ENCODE peak calls at places on chromosomes 13 and 19, in ten cellular contexts. R is heart right ventricle, A is NB4, C is endodermal cell, H is cardiac fibroblast, E is neuronal stem cell, S is fibroblast of the aortic adventitia, N is GM23338, M is IMR-90, X is upper lobe of right lung. W is an unnamed sample.

GRCh38 chr13:96052655-96053002 is 572 bp downstream of the UGGT2 start:
- DNase-seq in N (peak), S (peak), X (no peak), A (peak), C (no peak), R (no peak), H (peak), M (peak), E (no peak), W (peak)

GRCh38 chr19:45421953-45422498 is 1.7 kb downstream of the ERCC1 start:
- DNase-seq in X (no peak), N (no peak), S (no peak), R (no peak), A (no peak), H (no peak), M (no peak), C (peak), E (no peak), W (no peak)

GRCh38 chr19:53991224-53992113 is at the start of gene CACNG6:
- DNase-seq in R (no peak), M (no peak), H (peak), X (no peak), S (peak), E (peak), N (peak), A (peak), C (peak), W (no peak)

GRCh38 chr19:46890423-46891170 is 29.8 kb downstream of the ARHGAP35 start:
- DNase-seq in M (peak), R (no peak), S (peak), X (no peak), C (no peak), N (no peak), H (peak), A (no peak), E (no peak), W (peak)

GRCh38 chr13:86946734-86947133 is 724.4 kb upstream of the SLITRK5 start:
- DNase-seq in R (no peak), H (no peak), E (no peak), C (no peak), N (peak), S (no peak), X (no peak), M (no peak), A (no peak), W (peak)

GRCh38 chr13:58960909-58961308 is 1202.8 kb downstream of the DIAPH3 start:
- DNase-seq in X (no peak), R (no peak), M (peak), S (peak), C (no peak), N (peak), H (peak), A (peak), E (no peak), W (peak)

GRCh38 chr13:102913924-102914628 is 68.2 kb downstream of the ERCC5 start:
- DNase-seq in R (no peak), X (no peak), C (no peak), E (no peak), A (no peak), H (peak), S (peak), M (peak), N (no peak), W (peak)

GRCh38 chr13:98504371-98504963 is 72.4 kb downstream of the STK24 start:
- DNase-seq in C (no peak), R (no peak), N (no peak), A (peak), M (no peak), X (peak), S (no peak), H (no peak), E (no peak), W (no peak)

GRCh38 chr13:112642061-112642460 is 47.8 kb upstream of the ATP11A start:
- DNase-seq in S (no peak), A (no peak), E (no peak), M (no peak), N (no peak), X (peak), R (no peak), C (no peak), H (no peak), W (no peak)

GRCh38 chr19:1122972-1123363 is 19.2 kb downstream of the GPX4 start:
- DNase-seq in A (peak), S (peak), C (peak), E (peak), X (peak), M (peak), R (no peak), N (peak), H (peak), W (peak)

GRCh38 chr13:30257433-30258099 is 49.8 kb downstream of the KATNAL1 start:
- DNase-seq in N (peak), R (peak), H (no peak), E (peak), X (no peak), A (no peak), S (peak), M (peak), C (peak), W (no peak)

GRCh38 chr13:21759911-21760310 is 89.0 kb downstream of the FGF9 start:
- DNase-seq in N (no peak), S (no peak), H (no peak), A (no peak), C (no peak), X (no peak), M (no peak), E (no peak), R (no peak), W (no peak)

GRCh38 chr13:45196622-45197021 is 4.2 kb downstream of the KCTD4 start:
- DNase-seq in E (no peak), N (no peak), S (peak), R (no peak), X (no peak), H (peak), M (peak), C (no peak), A (no peak), W (peak)

GRCh38 chr19:6687117-6687516 is 17.2 kb upstream of the TNFSF14 start:
- DNase-seq in C (no peak), X (no peak), E (no peak), R (no peak), A (no peak), N (no peak), H (no peak), M (no peak), S (no peak), W (no peak)

GRCh38 chr19:28868836-28869235 is 344.1 kb downstream of the UQCRFS1 start:
- DNase-seq in C (no peak), X (no peak), A (no peak), R (no peak), H (no peak), S (no peak), N (no peak), E (no peak), M (no peak), W (no peak)

GRCh38 chr19:389246-389934 is 19.6 kb downstream of the C2CD4C start:
- DNase-seq in M (no peak), S (no peak), R (no peak), H (no peak), E (no peak), X (peak), C (no peak), N (no peak), A (no peak), W (no peak)

GRCh38 chr13:73077867-73078266 is 19.1 kb downstream of the KLF5 start:
- DNase-seq in E (no peak), N (no peak), C (no peak), R (no peak), A (no peak), M (no peak), H (no peak), X (no peak), S (no peak), W (no peak)

GRCh38 chr13:112034846-112035245 is 32.1 kb upstream of the SOX1 start:
- DNase-seq in N (no peak), M (no peak), S (no peak), C (no peak), X (no peak), R (no peak), E (no peak), H (no peak), A (no peak), W (no peak)

GRCh38 chr13:36530050-36530789 is 97.9 kb downstream of the CCNA1 start:
- DNase-seq in R (no peak), A (no peak), E (no peak), C (peak), N (no peak), X (peak), S (peak), M (no peak), H (peak), W (peak)

GRCh38 chr13:46062190-46062589 is 9.6 kb upstream of the ZC3H13 start:
- DNase-seq in M (peak), E (no peak), S (peak), R (no peak), H (peak), A (peak), C (no peak), N (no peak), X (no peak), W (peak)

GRCh38 chr19:30069535-30070197 is 127.6 kb downstream of the URI1 start:
- DNase-seq in H (no peak), N (no peak), X (peak), E (no peak), M (no peak), S (no peak), C (peak), R (no peak), A (no peak), W (no peak)

GRCh38 chr19:1018393-1018792 is 2.5 kb downstream of the TMEM259 start:
- DNase-seq in N (no peak), M (no peak), C (no peak), E (no peak), S (no peak), R (no peak), A (no peak), X (no peak), H (no peak), W (no peak)

GRCh38 chr19:55930996-55931515 is 1.1 kb downstream of the NLRP13 start:
- DNase-seq in C (no peak), M (no peak), A (no peak), E (no peak), H (no peak), S (no peak), R (no peak), X (no peak), N (no peak), W (no peak)

DNA sequence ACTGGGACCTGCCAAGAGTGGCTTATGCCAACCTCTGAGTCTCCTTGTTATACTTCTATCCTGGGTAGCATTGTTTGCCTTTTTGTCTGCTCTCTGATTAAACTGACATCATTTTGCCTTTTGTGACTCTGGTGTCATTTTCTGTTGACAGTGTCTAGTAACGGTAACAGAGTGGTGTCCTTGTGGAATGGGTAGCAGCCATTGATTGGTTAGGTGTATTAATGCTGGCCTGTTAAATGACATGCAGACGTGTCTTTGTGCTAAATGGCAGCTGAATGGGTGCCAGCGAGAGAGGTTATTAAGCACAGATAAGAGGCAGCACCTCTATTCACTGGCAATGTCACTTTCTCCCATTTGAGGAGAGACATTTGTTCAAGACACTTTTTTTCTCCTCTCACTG is 1289.4 kb downstream of the PCDH9 start:
- DNase-seq in A (no peak), N (no peak), E (no peak), R (peak), M (no peak), C (no peak), X (no peak), S (no peak), H (no peak), W (no peak)
- H3K4me3 ChIP-seq in A (no peak), N (no peak), E (no peak), R (no peak), M (no peak), C (no peak), X (no peak), S (no peak), H (no peak), W (no peak)

DNA sequence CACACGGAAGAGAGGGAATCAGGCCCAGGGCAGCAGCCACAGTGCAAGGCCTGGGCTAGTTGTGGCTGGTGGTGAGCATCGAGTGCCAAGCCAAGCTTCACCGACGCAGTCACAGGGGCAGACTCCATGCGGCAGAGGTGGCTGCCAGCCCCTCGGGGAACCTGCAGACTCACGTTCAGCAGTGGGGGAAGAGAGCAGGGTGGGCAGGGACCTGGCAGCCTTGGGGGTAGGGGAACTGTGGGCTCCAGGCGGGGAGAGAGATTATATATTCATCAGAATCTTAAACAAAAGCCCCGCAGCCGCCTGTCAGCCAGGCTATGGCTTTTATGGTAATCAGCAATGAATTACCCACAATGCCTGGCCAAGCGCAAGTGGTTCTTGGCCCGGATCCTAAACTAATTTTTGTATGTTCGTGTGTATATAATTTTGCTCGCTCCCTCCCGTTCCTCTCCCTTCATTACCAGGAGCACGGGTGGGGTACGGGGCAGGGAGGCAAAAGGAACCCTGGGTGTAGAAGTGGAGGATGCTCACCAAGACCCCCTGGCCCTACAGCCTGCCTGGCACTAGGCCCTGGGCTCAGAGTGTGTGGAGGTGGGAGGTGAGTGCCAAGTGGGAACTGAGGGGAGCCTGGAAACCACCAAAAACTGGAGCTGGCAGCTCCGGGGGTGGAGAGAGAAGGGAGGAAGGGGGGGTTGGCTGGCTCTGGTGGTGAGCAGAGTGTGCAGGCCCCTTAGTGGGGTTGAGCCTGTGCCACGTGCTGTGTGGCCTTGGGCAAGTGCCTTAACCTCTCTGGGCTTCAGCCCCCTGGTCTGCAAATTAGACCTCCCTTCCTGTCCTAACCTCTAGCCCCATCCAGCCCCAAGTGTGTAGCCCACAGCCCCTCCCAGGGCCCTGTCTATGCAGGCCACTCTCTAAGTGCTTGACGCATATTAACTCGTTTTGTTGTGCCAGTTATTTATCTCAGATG is 31.9 kb downstream of the PTPRS start:
- DNase-seq in R (peak), S (peak), X (peak), A (peak), N (no peak), E (no peak), H (peak), C (no peak), M (peak), W (peak)
- H3K4me3 ChIP-seq in R (no peak), S (peak), X (peak), A (no peak), N (no peak), E (no peak), H (no peak), C (no peak), M (no peak), W (peak)

GRCh38 chr19:50719119-50719435 is 525 bp downstream of the SHANK1 start:
- DNase-seq in E (no peak), H (no peak), R (no peak), M (no peak), S (no peak), X (no peak), N (no peak), A (no peak), C (no peak), W (no peak)

GRCh38 chr19:50721441-50722137 is 1.6 kb upstream of the CLEC11A start:
- DNase-seq in E (no peak), S (no peak), H (no peak), A (peak), M (no peak), R (no peak), N (no peak), X (no peak), C (no peak), W (no peak)

GRCh38 chr19:50719566-50719965 is at the start of gene SHANK1:
- DNase-seq in E (no peak), N (peak), A (peak), M (peak), S (no peak), C (peak), H (no peak), X (no peak), R (no peak), W (no peak)

GRCh38 chr19:50720921-50721291 is 1.3 kb upstream of the SHANK1 start:
- DNase-seq in X (no peak), A (peak), C (peak), M (peak), S (peak), E (no peak), N (no peak), H (peak), R (no peak), W (peak)

GRCh38 chr19:50720181-50720920 is 749 bp upstream of the SHANK1 start:
- DNase-seq in C (no peak), A (peak), S (no peak), E (no peak), H (no peak), R (no peak), M (no peak), X (no peak), N (no peak), W (no peak)
- H3K4me3 ChIP-seq in C (no peak), A (peak), S (no peak), E (no peak), H (no peak), R (no peak), M (no peak), X (no peak), N (peak), W (no peak)

DNA sequence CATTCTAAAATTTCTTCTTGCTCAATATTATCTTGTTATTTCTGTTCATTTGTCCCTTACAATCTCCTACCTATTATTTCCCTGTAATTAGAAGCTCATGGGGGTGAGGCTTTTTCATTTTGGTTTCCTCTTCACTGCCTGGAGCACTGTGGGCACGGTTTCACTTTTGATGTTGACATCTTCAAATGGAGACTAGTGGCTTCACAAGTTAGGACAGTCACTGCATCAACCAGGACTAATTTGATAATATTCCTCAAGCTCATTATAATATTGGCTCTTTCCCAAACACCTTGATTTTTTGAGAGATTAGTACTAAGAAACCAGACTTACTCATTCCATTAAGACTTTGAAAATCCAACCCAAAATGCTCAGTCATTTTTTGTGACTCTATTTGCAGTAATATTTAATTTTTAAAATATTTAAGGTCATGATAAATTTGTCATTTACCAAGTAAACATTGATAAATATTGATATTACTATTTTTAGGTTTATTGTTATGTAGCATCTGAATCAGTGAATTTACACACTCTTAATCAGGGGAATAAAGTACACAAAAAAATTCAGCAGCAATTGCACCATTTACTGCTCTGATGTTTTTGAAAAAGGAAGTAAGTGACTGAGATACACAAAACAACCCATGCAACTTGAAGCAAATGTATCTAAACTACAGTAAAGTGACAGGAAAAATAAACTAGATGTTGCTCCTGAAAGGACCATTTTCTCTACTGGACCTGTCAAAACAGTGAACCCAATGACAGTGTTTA is 28.8 kb upstream of the RCBTB2 start:
- DNase-seq in C (no peak), A (peak), X (no peak), R (no peak), M (no peak), N (no peak), H (no peak), S (no peak), E (no peak), W (no peak)
- H3K4me3 ChIP-seq in C (no peak), A (no peak), X (no peak), R (no peak), M (no peak), N (no peak), H (no peak), S (no peak), E (no peak), W (no peak)

DNA sequence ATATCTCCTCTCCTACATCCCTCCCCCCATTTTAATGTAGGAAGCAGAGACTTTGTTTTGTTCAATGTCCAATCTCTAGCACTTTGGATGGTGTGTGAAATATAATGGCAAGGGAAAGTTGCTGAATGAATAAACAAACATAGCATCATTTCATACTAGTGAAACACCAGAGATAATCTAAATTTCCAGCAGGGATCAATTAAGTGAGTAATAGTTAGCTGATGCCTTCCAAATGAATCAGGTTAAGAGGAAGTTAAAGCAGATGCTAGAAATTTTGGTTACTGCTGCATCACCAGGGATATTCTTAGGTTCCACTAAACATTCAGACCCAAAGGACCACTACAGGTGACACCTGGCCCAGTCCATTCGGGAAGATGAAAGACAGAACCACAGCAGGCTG is 8.1 kb downstream of the MRPS31 start:
- DNase-seq in M (peak), A (no peak), X (no peak), C (no peak), N (no peak), S (peak), R (no peak), H (no peak), E (no peak), W (peak)
- H3K4me3 ChIP-seq in M (no peak), A (no peak), X (no peak), C (no peak), N (no peak), S (no peak), R (no peak), H (no peak), E (no peak), W (no peak)

W was measured in fibroblast of mammary gland.